ENCODE peak calls at places on chromosomes 7 and 10, in seven cellular contexts. C is cardiac muscle cell; J is CD4-positive, alpha-beta T cell; L is mesendoderm; Z is SK-N-SH; G is thoracic aorta; I is neuronal stem cell. K is an unnamed sample. For H3K27me3, the result is how much of the 10 kb centered on the place peaks cover.

GRCh38 chr10:672139-672538 is 17.3 kb downstream of the DIP2C start:
- DNase-seq in C (no peak), J (no peak), L (no peak), I (no peak), G (no peak), Z (no peak), K (no peak)

GRCh38 chr10:121450247-121450646 is 148.0 kb downstream of the FGFR2 start:
- DNase-seq in C (no peak), G (no peak), L (peak), J (no peak), I (no peak), Z (no peak), K (no peak)

GRCh38 chr7:123792547-123792946 is 43.7 kb upstream of the WASL start:
- DNase-seq in G (no peak), J (no peak), I (no peak), C (no peak), Z (no peak), L (no peak), K (no peak)

GRCh38 chr10:117168135-117168674 is 29.1 kb upstream of the KCNK18 start:
- DNase-seq in C (peak), Z (peak), J (peak), I (peak), L (peak), G (no peak), K (no peak)

GRCh38 chr7:74501298-74501697 is 47.6 kb downstream of the GTF2IRD1 start:
- DNase-seq in J (no peak), G (no peak), L (no peak), C (no peak), I (no peak), Z (no peak), K (no peak)

GRCh38 chr10:131083915-131084790 is 227.4 kb downstream of the TCERG1L start:
- DNase-seq in J (no peak), Z (no peak), I (no peak), G (no peak), C (no peak), L (peak), K (no peak)

GRCh38 chr10:34580643-34581042 is 234.5 kb downstream of the PARD3 start:
- DNase-seq in J (no peak), L (no peak), I (no peak), Z (no peak), C (peak), G (no peak), K (no peak)

GRCh38 chr10:7306147-7306546 is 104.7 kb downstream of the SFMBT2 start:
- DNase-seq in J (no peak), I (no peak), G (no peak), Z (no peak), C (no peak), L (no peak), K (no peak)

GRCh38 chr10:15715619-15716227 is 4.0 kb downstream of the ITGA8 start:
- DNase-seq in I (peak), G (no peak), C (peak), L (peak), J (no peak), Z (peak), K (no peak)

GRCh38 chr7:141686074-141686473 is 15.9 kb downstream of the DENND11 start:
- DNase-seq in J (no peak), Z (no peak), I (no peak), C (no peak), L (no peak), G (no peak), K (no peak)

GRCh38 chr10:6811153-6811552 is 231.1 kb upstream of the PRKCQ start:
- DNase-seq in I (no peak), L (no peak), G (no peak), J (no peak), C (no peak), Z (no peak), K (no peak)

GRCh38 chr10:86632009-86632800 is 22.1 kb upstream of the OPN4 start:
- DNase-seq in G (no peak), I (peak), C (peak), Z (no peak), J (no peak), L (peak), K (peak)

GRCh38 chr10:64896582-64896981 is 1375.4 kb downstream of the REEP3 start:
- DNase-seq in C (no peak), J (no peak), Z (no peak), G (no peak), L (no peak), I (no peak), K (no peak)

GRCh38 chr7:91634485-91635177 is 245.9 kb downstream of the MTERF1 start:
- DNase-seq in J (no peak), G (no peak), C (no peak), L (no peak), I (no peak), Z (no peak), K (no peak)

GRCh38 chr10:117413928-117414618 is 38.8 kb upstream of the PDZD8 start:
- DNase-seq in I (no peak), Z (no peak), J (no peak), G (no peak), L (no peak), C (peak), K (no peak)

GRCh38 chr7:20894806-20895205 is 108.1 kb upstream of the SP8 start:
- DNase-seq in G (no peak), I (no peak), J (no peak), Z (no peak), L (no peak), C (no peak), K (no peak)

GRCh38 chr7:130649004-130649790 is 19.4 kb downstream of the COPG2 start:
- DNase-seq in J (no peak), I (no peak), C (peak), Z (no peak), G (no peak), L (peak), K (no peak)

GRCh38 chr7:127383123-127383835 is 9.2 kb downstream of the ZNF800 start:
- DNase-seq in L (peak), G (no peak), C (peak), J (no peak), I (no peak), Z (no peak), K (no peak)

GRCh38 chr10:103416436-103417147 is 20.2 kb downstream of the PDCD11 start:
- DNase-seq in Z (peak), C (peak), I (peak), G (peak), L (peak), J (peak), K (no peak)

GRCh38 chr7:151143261-151144015 is 24.1 kb downstream of the GBX1 start:
- DNase-seq in I (no peak), Z (no peak), G (no peak), J (no peak), L (no peak), C (peak), K (no peak)

GRCh38 chr10:44589931-44590330 is 205.0 kb upstream of the CXCL12 start:
- DNase-seq in Z (no peak), C (no peak), J (no peak), I (no peak), G (no peak), L (peak), K (no peak)

GRCh38 chr7:32957326-32958045 is at the start of gene FKBP9:
- DNase-seq in L (peak), C (peak), J (no peak), I (peak), Z (peak), G (no peak), K (no peak)

GRCh38 chr7:103134866-103135554 is 13.9 kb downstream of the NAPEPLD start:
- DNase-seq in I (no peak), Z (peak), L (no peak), J (no peak), C (peak), G (no peak), K (no peak)

GRCh38 chr7:27247452-27248426 is 5.1 kb downstream of the EVX1 start:
- DNase-seq in C (no peak), L (no peak), G (no peak), Z (peak), J (no peak), I (no peak), K (no peak)

GRCh38 chr7:18638594-18639452 is 143.3 kb downstream of the HDAC9 start:
- DNase-seq in Z (no peak), C (peak), L (no peak), G (no peak), J (no peak), I (no peak), K (no peak)

GRCh38 chr10:5361966-5362365 is 2.8 kb upstream of the UCN3 start:
- DNase-seq in G (no peak), I (no peak), Z (no peak), C (no peak), L (no peak), J (no peak), K (no peak)
- H3K27me3 ChIP-seq in G (under half), I (under half), Z (under half), C (under half), L (under half), J (under half), K (under half)

GRCh38 chr10:53836638-53837037 is 964.4 kb downstream of the PCDH15 start:
- DNase-seq in J (no peak), L (no peak), I (no peak), Z (peak), C (peak), G (no peak), K (no peak)
- H3K27ac ChIP-seq in J (no peak), L (no peak), I (no peak), Z (peak), C (no peak), G (no peak), K (no peak)

DNA sequence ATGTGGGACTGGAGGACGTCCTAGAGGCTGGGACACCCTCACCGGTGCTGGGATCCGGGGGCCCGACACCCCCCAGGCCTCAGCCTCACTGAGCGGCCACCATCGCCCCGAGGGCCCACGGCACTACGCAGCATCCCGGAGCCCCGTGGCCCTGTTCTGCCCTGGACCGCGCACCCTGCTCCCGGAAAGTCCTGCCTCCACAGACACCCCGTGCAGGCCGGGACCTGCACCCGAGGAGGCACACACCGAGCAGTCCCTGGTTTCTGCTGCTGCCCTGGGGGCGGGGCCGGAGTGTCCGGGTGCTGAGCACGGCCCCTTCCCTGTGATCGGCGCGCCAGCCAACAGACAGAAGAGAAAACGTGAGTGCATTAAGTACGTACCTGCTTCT is 18.1 kb upstream of the KNDC1 start:
- DNase-seq in I (no peak), Z (no peak), C (no peak), G (no peak), J (no peak), L (no peak), K (no peak)
- H3K27me3 ChIP-seq in I (under half), Z (under half), C (under half), G (under half), J (under half), L (under half), K (under half)

GRCh38 chr10:97292862-97293198 is 393 bp upstream of the ARHGAP19 start:
- DNase-seq in J (no peak), I (no peak), G (no peak), C (no peak), L (no peak), Z (no peak), K (no peak)

GRCh38 chr10:97292097-97292861 is at the start of gene ARHGAP19:
- DNase-seq in L (peak), C (peak), I (peak), G (peak), J (peak), Z (peak), K (peak)

GRCh38 chr10:97291357-97292096 is 910 bp downstream of the ARHGAP19 start:
- DNase-seq in Z (peak), G (no peak), J (no peak), I (no peak), C (no peak), L (no peak), K (no peak)
- H3K27ac ChIP-seq in Z (peak), G (peak), J (no peak), I (peak), C (peak), L (peak), K (no peak)

K was measured in iPS DF 6.9.